ENCODE peak calls at places on chromosomes 3 and 15, in nine cellular contexts. One of them, this sample, is unnamed.

GRCh38 chr3:42750834-42751233 is 22.2 kb downstream of the CCDC13 start:
- DNase-seq in GM12864: no peak
- DNase-seq in mammary epithelial cell: no peak
- DNase-seq in spleen: peak; percentile 56
- DNase-seq in foreskin fibroblast: no peak
- DNase-seq in A549: no peak
- DNase-seq in Peyer's patch: no peak
- DNase-seq in endothelial cell: no peak
- DNase-seq in right atrium auricular region: peak; percentile 43
- DNase-seq in this sample: no peak

GRCh38 chr15:70770863-70771262 is 7.5 kb upstream of the UACA start:
- DNase-seq in GM12864: no peak
- DNase-seq in mammary epithelial cell: peak; percentile 85
- DNase-seq in spleen: no peak
- DNase-seq in foreskin fibroblast: no peak
- DNase-seq in A549: peak; percentile 48
- DNase-seq in Peyer's patch: no peak
- DNase-seq in endothelial cell: no peak
- DNase-seq in right atrium auricular region: no peak
- DNase-seq in this sample: no peak

GRCh38 chr15:70342554-70343548 is 245.1 kb upstream of the TLE3 start:
- DNase-seq in GM12864: no peak
- DNase-seq in mammary epithelial cell: no peak
- DNase-seq in spleen: no peak
- DNase-seq in foreskin fibroblast: no peak
- DNase-seq in A549: no peak
- DNase-seq in Peyer's patch: no peak
- DNase-seq in endothelial cell: no peak
- DNase-seq in right atrium auricular region: peak; percentile 50
- DNase-seq in this sample: no peak

GRCh38 chr15:71443538-71443937 is 328.3 kb downstream of the THSD4 start:
- DNase-seq in GM12864: no peak
- DNase-seq in mammary epithelial cell: no peak
- DNase-seq in spleen: no peak
- DNase-seq in foreskin fibroblast: peak; percentile 79
- DNase-seq in A549: peak; percentile 47
- DNase-seq in Peyer's patch: peak; percentile 64
- DNase-seq in endothelial cell: peak; percentile 61
- DNase-seq in right atrium auricular region: peak; percentile 66
- DNase-seq in this sample: peak; percentile 26

GRCh38 chr15:90190606-90191343 is 10.4 kb upstream of the SEMA4B start:
- DNase-seq in GM12864: peak; percentile 46
- DNase-seq in mammary epithelial cell: peak; percentile 94
- DNase-seq in spleen: peak; percentile 95
- DNase-seq in foreskin fibroblast: no peak
- DNase-seq in A549: no peak
- DNase-seq in Peyer's patch: peak; percentile 85
- DNase-seq in endothelial cell: no peak
- DNase-seq in right atrium auricular region: no peak
- DNase-seq in this sample: peak; percentile 51

GRCh38 chr15:78103406-78104118 is 11.2 kb downstream of the SH2D7 start:
- DNase-seq in GM12864: peak; percentile 73
- DNase-seq in mammary epithelial cell: no peak
- DNase-seq in spleen: peak; percentile 82
- DNase-seq in foreskin fibroblast: no peak
- DNase-seq in A549: no peak
- DNase-seq in Peyer's patch: no peak
- DNase-seq in endothelial cell: no peak
- DNase-seq in right atrium auricular region: no peak
- DNase-seq in this sample: peak; percentile 91

GRCh38 chr15:89907289-89907688 is 5.5 kb downstream of the ARPIN start:
- DNase-seq in GM12864: no peak
- DNase-seq in mammary epithelial cell: no peak
- DNase-seq in spleen: no peak
- DNase-seq in foreskin fibroblast: no peak
- DNase-seq in A549: no peak
- DNase-seq in Peyer's patch: no peak
- DNase-seq in endothelial cell: no peak
- DNase-seq in right atrium auricular region: no peak
- DNase-seq in this sample: no peak

GRCh38 chr3:125440559-125440955 is 65.4 kb upstream of the ZNF148 start:
- DNase-seq in GM12864: no peak
- DNase-seq in mammary epithelial cell: peak; percentile 24
- DNase-seq in spleen: no peak
- DNase-seq in foreskin fibroblast: no peak
- DNase-seq in A549: no peak
- DNase-seq in Peyer's patch: peak; percentile 71
- DNase-seq in endothelial cell: no peak
- DNase-seq in right atrium auricular region: no peak
- DNase-seq in this sample: no peak

GRCh38 chr3:186259612-186260383 is 102.2 kb downstream of the DGKG start:
- DNase-seq in GM12864: no peak
- DNase-seq in mammary epithelial cell: peak; percentile 84
- DNase-seq in spleen: peak; percentile 93
- DNase-seq in foreskin fibroblast: peak; percentile 75
- DNase-seq in A549: peak; percentile 72
- DNase-seq in Peyer's patch: peak; percentile 83
- DNase-seq in endothelial cell: peak; percentile 88
- DNase-seq in right atrium auricular region: peak; percentile 63
- DNase-seq in this sample: peak; percentile 88

GRCh38 chr15:89812126-89812846 is 2.4 kb downstream of the ANPEP start:
- DNase-seq in GM12864: no peak
- DNase-seq in mammary epithelial cell: no peak
- DNase-seq in spleen: no peak
- DNase-seq in foreskin fibroblast: peak; percentile 87
- DNase-seq in A549: no peak
- DNase-seq in Peyer's patch: peak; percentile 93
- DNase-seq in endothelial cell: no peak
- DNase-seq in right atrium auricular region: peak; percentile 84
- DNase-seq in this sample: peak; percentile 43

GRCh38 chr15:73382131-73382530 is 13.4 kb upstream of the HCN4 start:
- DNase-seq in GM12864: no peak
- DNase-seq in mammary epithelial cell: no peak
- DNase-seq in spleen: no peak
- DNase-seq in foreskin fibroblast: no peak
- DNase-seq in A549: no peak
- DNase-seq in Peyer's patch: no peak
- DNase-seq in endothelial cell: no peak
- DNase-seq in right atrium auricular region: no peak
- DNase-seq in this sample: no peak

GRCh38 chr3:52289747-52290595 is 2.3 kb downstream of the GLYCTK start:
- DNase-seq in GM12864: no peak
- DNase-seq in mammary epithelial cell: no peak
- DNase-seq in spleen: peak; percentile 76
- DNase-seq in foreskin fibroblast: no peak
- DNase-seq in A549: no peak
- DNase-seq in Peyer's patch: peak; percentile 88
- DNase-seq in endothelial cell: no peak
- DNase-seq in right atrium auricular region: no peak
- DNase-seq in this sample: no peak

GRCh38 chr3:175146258-175146657 is 287.1 kb downstream of the NAALADL2 start:
- DNase-seq in GM12864: no peak
- DNase-seq in mammary epithelial cell: no peak
- DNase-seq in spleen: no peak
- DNase-seq in foreskin fibroblast: peak; percentile 59
- DNase-seq in A549: no peak
- DNase-seq in Peyer's patch: no peak
- DNase-seq in endothelial cell: no peak
- DNase-seq in right atrium auricular region: no peak
- DNase-seq in this sample: no peak

GRCh38 chr3:76554717-76555116 is 485.2 kb upstream of the ROBO2 start:
- DNase-seq in GM12864: no peak
- DNase-seq in mammary epithelial cell: no peak
- DNase-seq in spleen: no peak
- DNase-seq in foreskin fibroblast: peak; percentile 75
- DNase-seq in A549: no peak
- DNase-seq in Peyer's patch: no peak
- DNase-seq in endothelial cell: no peak
- DNase-seq in right atrium auricular region: no peak
- DNase-seq in this sample: no peak

GRCh38 chr3:9914011-9914410 is 2.9 kb upstream of the IL17RC start:
- DNase-seq in GM12864: no peak
- DNase-seq in mammary epithelial cell: no peak
- DNase-seq in spleen: no peak
- DNase-seq in foreskin fibroblast: peak; percentile 32
- DNase-seq in A549: no peak
- DNase-seq in Peyer's patch: no peak
- DNase-seq in endothelial cell: no peak
- DNase-seq in right atrium auricular region: no peak
- DNase-seq in this sample: no peak

GRCh38 chr3:42654331-42655201 is 1.1 kb downstream of the ZBTB47 start:
- DNase-seq in GM12864: no peak
- DNase-seq in mammary epithelial cell: no peak
- DNase-seq in spleen: peak; percentile 85
- DNase-seq in foreskin fibroblast: peak; percentile 82
- DNase-seq in A549: no peak
- DNase-seq in Peyer's patch: peak; percentile 57
- DNase-seq in endothelial cell: peak; percentile 59
- DNase-seq in right atrium auricular region: no peak
- DNase-seq in this sample: peak; percentile 77

GRCh38 chr3:120495809-120496208 is 45.0 kb upstream of the FSTL1 start:
- DNase-seq in GM12864: no peak
- DNase-seq in mammary epithelial cell: no peak
- DNase-seq in spleen: no peak
- DNase-seq in foreskin fibroblast: no peak
- DNase-seq in A549: no peak
- DNase-seq in Peyer's patch: no peak
- DNase-seq in endothelial cell: no peak
- DNase-seq in right atrium auricular region: no peak
- DNase-seq in this sample: no peak

DNA sequence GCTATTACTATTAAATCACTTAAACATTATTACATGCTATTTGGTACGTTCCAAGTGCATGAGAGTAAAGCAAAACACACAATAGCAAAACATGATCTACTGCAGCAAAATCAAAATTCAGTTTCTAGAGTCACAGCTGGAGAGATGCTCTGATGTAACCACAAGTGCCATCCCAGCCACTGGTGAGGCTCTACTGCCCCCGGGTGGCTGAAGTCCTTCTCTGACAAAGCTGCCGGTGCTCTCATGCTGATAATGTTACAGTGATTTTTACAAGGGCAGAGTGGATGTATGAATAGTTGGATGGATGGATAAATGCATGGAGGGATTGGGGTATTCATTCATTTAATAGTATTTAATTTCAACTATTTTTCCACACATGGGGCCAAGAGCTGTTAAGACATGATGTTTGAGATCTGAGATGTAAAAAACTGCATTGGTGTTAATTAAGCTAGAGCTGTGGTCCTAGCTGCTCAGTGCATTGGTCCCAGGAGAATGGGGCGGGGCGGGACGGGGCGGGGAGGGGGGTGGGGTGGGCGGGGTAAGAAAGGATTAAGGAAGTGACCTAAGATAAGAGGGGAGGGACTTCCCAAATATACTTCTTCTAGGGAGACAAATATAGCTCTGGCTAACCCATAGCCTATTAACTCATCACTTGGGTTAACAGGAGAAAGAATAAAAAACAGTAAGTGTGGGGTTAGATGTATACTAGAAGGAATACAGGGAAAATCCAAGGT is 5.3 kb upstream of the SPESP1 start:
- DNase-seq in GM12864: peak; percentile 2
- DNase-seq in mammary epithelial cell: peak; percentile 68
- DNase-seq in spleen: peak; percentile 87
- DNase-seq in foreskin fibroblast: peak; percentile 87
- DNase-seq in A549: peak; percentile 90
- DNase-seq in Peyer's patch: peak; percentile 66
- DNase-seq in endothelial cell: peak; percentile 85
- DNase-seq in right atrium auricular region: peak; percentile 79
- DNase-seq in this sample: peak; percentile 74
- TF ChIP-seq CTCF in GM12864: peak; percentile 78
- TF ChIP-seq CTCF in mammary epithelial cell: peak; percentile 97
- TF ChIP-seq CTCF in spleen: peak; percentile 78
- TF ChIP-seq CTCF in foreskin fibroblast: peak; percentile 93
- TF ChIP-seq CTCF in A549: peak; percentile 97
- TF ChIP-seq CTCF in Peyer's patch: no peak
- TF ChIP-seq CTCF in endothelial cell: peak; percentile 74
- TF ChIP-seq CTCF in right atrium auricular region: peak; percentile 79
- TF ChIP-seq CTCF in this sample: peak; percentile 55

DNA sequence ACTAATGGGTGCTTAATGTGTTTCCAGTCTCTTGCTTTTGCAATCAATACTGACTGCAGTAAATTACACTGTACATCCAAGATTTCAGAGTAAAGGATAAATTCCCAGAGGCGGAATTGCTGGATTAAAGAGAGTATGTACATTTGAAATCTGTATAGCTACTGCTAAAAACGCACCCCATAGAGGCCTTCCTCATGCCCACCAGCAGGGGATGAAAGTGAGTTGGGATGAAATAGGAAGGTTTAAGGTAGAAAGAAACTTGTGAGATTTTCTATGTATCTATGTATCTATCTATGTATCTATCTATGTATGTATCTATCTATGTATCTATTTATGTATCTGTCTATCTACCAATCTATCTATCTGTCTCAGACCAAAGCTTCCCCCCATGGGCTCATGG is 28.4 kb downstream of the TMEM44 start:
- DNase-seq in GM12864: no peak
- DNase-seq in mammary epithelial cell: no peak
- DNase-seq in spleen: no peak
- DNase-seq in foreskin fibroblast: peak; percentile 36
- DNase-seq in A549: no peak
- DNase-seq in Peyer's patch: no peak
- DNase-seq in endothelial cell: no peak
- DNase-seq in right atrium auricular region: no peak
- DNase-seq in this sample: no peak
- TF ChIP-seq CTCF in GM12864: peak; percentile 29
- TF ChIP-seq CTCF in mammary epithelial cell: peak; percentile 25
- TF ChIP-seq CTCF in spleen: no peak
- TF ChIP-seq CTCF in foreskin fibroblast: peak; percentile 43
- TF ChIP-seq CTCF in A549: peak; percentile 24
- TF ChIP-seq CTCF in Peyer's patch: no peak
- TF ChIP-seq CTCF in endothelial cell: no peak
- TF ChIP-seq CTCF in right atrium auricular region: no peak
- TF ChIP-seq CTCF in this sample: no peak

DNA sequence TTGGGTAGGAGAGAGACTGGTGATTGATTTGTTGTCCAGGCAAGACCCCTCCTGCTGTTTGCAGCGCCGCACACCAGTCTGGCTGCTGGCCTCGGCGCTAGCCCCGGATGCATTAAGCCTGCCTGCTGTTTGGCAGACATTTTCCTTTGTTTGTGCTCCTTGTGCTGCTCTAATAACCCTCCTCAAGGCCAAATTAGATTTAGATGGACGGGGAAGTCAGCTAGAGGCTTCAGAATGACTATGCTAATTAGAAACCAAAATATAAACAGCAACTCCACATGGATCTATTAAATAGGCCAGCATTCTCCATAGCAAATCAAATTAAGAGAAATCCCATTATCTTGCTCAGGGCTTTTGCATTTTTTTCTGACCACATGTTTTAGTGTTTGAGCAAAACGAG is 445.2 kb downstream of the SQOR start:
- DNase-seq in GM12864: no peak
- DNase-seq in mammary epithelial cell: no peak
- DNase-seq in spleen: no peak
- DNase-seq in foreskin fibroblast: peak; percentile 4
- DNase-seq in A549: no peak
- DNase-seq in Peyer's patch: no peak
- DNase-seq in endothelial cell: no peak
- DNase-seq in right atrium auricular region: no peak
- DNase-seq in this sample: no peak
- TF ChIP-seq CTCF in GM12864: no peak
- TF ChIP-seq CTCF in mammary epithelial cell: no peak
- TF ChIP-seq CTCF in spleen: no peak
- TF ChIP-seq CTCF in foreskin fibroblast: no peak
- TF ChIP-seq CTCF in A549: no peak
- TF ChIP-seq CTCF in Peyer's patch: no peak
- TF ChIP-seq CTCF in endothelial cell: no peak
- TF ChIP-seq CTCF in right atrium auricular region: no peak
- TF ChIP-seq CTCF in this sample: no peak

GRCh38 chr15:68192117-68192516 is 13.0 kb downstream of the CALML4 start:
- DNase-seq in GM12864: no peak
- DNase-seq in mammary epithelial cell: no peak
- DNase-seq in spleen: no peak
- DNase-seq in foreskin fibroblast: no peak
- DNase-seq in A549: no peak
- DNase-seq in Peyer's patch: no peak
- DNase-seq in endothelial cell: no peak
- DNase-seq in right atrium auricular region: no peak
- DNase-seq in this sample: no peak
- TF ChIP-seq CTCF in GM12864: peak; percentile 16
- TF ChIP-seq CTCF in mammary epithelial cell: no peak
- TF ChIP-seq CTCF in spleen: no peak
- TF ChIP-seq CTCF in foreskin fibroblast: no peak
- TF ChIP-seq CTCF in A549: no peak
- TF ChIP-seq CTCF in Peyer's patch: no peak
- TF ChIP-seq CTCF in endothelial cell: no peak
- TF ChIP-seq CTCF in right atrium auricular region: no peak
- TF ChIP-seq CTCF in this sample: no peak

This sample was measured in GM13976.